ENCODE peak calls at places on chromosomes 12 and 14, in eight cellular contexts. One of them, this sample, is unnamed.

GRCh38 chr12:88113871-88114270 is 28.0 kb downstream of the CEP290 start:
- DNase-seq in neural crest cell: no peak
- DNase-seq in endothelial cell: no peak
- DNase-seq in brain microvascular endothelial cell: peak
- DNase-seq in HepG2: no peak
- DNase-seq in stomach: no peak
- DNase-seq in HFF-Myc: no peak
- DNase-seq in AG10803: peak
- DNase-seq in this sample: no peak

GRCh38 chr12:6961695-6962284 is 8.7 kb downstream of the PHB2 start:
- DNase-seq in neural crest cell: peak
- DNase-seq in endothelial cell: peak
- DNase-seq in brain microvascular endothelial cell: peak
- DNase-seq in HepG2: peak
- DNase-seq in stomach: peak
- DNase-seq in HFF-Myc: no peak
- DNase-seq in AG10803: peak
- DNase-seq in this sample: peak

GRCh38 chr14:61456720-61457119 is 135.3 kb downstream of the PRKCH start:
- DNase-seq in neural crest cell: peak
- DNase-seq in endothelial cell: peak
- DNase-seq in brain microvascular endothelial cell: peak
- DNase-seq in HepG2: peak
- DNase-seq in stomach: peak
- DNase-seq in HFF-Myc: peak
- DNase-seq in AG10803: peak
- DNase-seq in this sample: peak

GRCh38 chr12:56634837-56635538 is 4.9 kb upstream of the BAZ2A start:
- DNase-seq in neural crest cell: peak
- DNase-seq in endothelial cell: peak
- DNase-seq in brain microvascular endothelial cell: peak
- DNase-seq in HepG2: peak
- DNase-seq in stomach: peak
- DNase-seq in HFF-Myc: peak
- DNase-seq in AG10803: peak
- DNase-seq in this sample: no peak

GRCh38 chr14:67999290-67999689 is 179.7 kb downstream of the RAD51B start:
- DNase-seq in neural crest cell: no peak
- DNase-seq in endothelial cell: no peak
- DNase-seq in brain microvascular endothelial cell: no peak
- DNase-seq in HepG2: no peak
- DNase-seq in stomach: no peak
- DNase-seq in HFF-Myc: no peak
- DNase-seq in AG10803: peak
- DNase-seq in this sample: no peak

GRCh38 chr14:64682173-64682710 is 22.0 kb upstream of the PLEKHG3 start:
- DNase-seq in neural crest cell: no peak
- DNase-seq in endothelial cell: no peak
- DNase-seq in brain microvascular endothelial cell: peak
- DNase-seq in HepG2: no peak
- DNase-seq in stomach: peak
- DNase-seq in HFF-Myc: no peak
- DNase-seq in AG10803: peak
- DNase-seq in this sample: no peak

GRCh38 chr14:95535226-95536021 is 574 bp downstream of the GLRX5 start:
- DNase-seq in neural crest cell: no peak
- DNase-seq in endothelial cell: peak
- DNase-seq in brain microvascular endothelial cell: no peak
- DNase-seq in HepG2: no peak
- DNase-seq in stomach: no peak
- DNase-seq in HFF-Myc: no peak
- DNase-seq in AG10803: no peak
- DNase-seq in this sample: no peak

GRCh38 chr14:99155173-99155777 is 116.7 kb downstream of the BCL11B start:
- DNase-seq in neural crest cell: no peak
- DNase-seq in endothelial cell: no peak
- DNase-seq in brain microvascular endothelial cell: no peak
- DNase-seq in HepG2: no peak
- DNase-seq in stomach: no peak
- DNase-seq in HFF-Myc: no peak
- DNase-seq in AG10803: peak
- DNase-seq in this sample: no peak

GRCh38 chr14:105153331-105153731 is 15.2 kb downstream of the JAG2 start:
- DNase-seq in neural crest cell: no peak
- DNase-seq in endothelial cell: no peak
- DNase-seq in brain microvascular endothelial cell: no peak
- DNase-seq in HepG2: no peak
- DNase-seq in stomach: no peak
- DNase-seq in HFF-Myc: no peak
- DNase-seq in AG10803: no peak
- DNase-seq in this sample: no peak

GRCh38 chr12:91367234-91367849 is 184.7 kb upstream of the DCN start:
- DNase-seq in neural crest cell: no peak
- DNase-seq in endothelial cell: no peak
- DNase-seq in brain microvascular endothelial cell: peak
- DNase-seq in HepG2: peak
- DNase-seq in stomach: no peak
- DNase-seq in HFF-Myc: no peak
- DNase-seq in AG10803: peak
- DNase-seq in this sample: no peak

GRCh38 chr12:87165733-87166375 is 863.3 kb downstream of the C12orf50 start:
- DNase-seq in neural crest cell: no peak
- DNase-seq in endothelial cell: no peak
- DNase-seq in brain microvascular endothelial cell: no peak
- DNase-seq in HepG2: no peak
- DNase-seq in stomach: no peak
- DNase-seq in HFF-Myc: no peak
- DNase-seq in AG10803: no peak
- DNase-seq in this sample: no peak

GRCh38 chr12:57166971-57167371 is 19.6 kb upstream of the LRP1-AS start:
- DNase-seq in neural crest cell: no peak
- DNase-seq in endothelial cell: no peak
- DNase-seq in brain microvascular endothelial cell: peak
- DNase-seq in HepG2: no peak
- DNase-seq in stomach: no peak
- DNase-seq in HFF-Myc: no peak
- DNase-seq in AG10803: peak
- DNase-seq in this sample: no peak

GRCh38 chr12:89909753-89910152 is 201.1 kb upstream of the ATP2B1 start:
- DNase-seq in neural crest cell: no peak
- DNase-seq in endothelial cell: no peak
- DNase-seq in brain microvascular endothelial cell: no peak
- DNase-seq in HepG2: no peak
- DNase-seq in stomach: no peak
- DNase-seq in HFF-Myc: no peak
- DNase-seq in AG10803: no peak
- DNase-seq in this sample: no peak

GRCh38 chr12:3304436-3305135 is 186.4 kb upstream of the PRMT8 start:
- DNase-seq in neural crest cell: no peak
- DNase-seq in endothelial cell: peak
- DNase-seq in brain microvascular endothelial cell: peak
- DNase-seq in HepG2: peak
- DNase-seq in stomach: peak
- DNase-seq in HFF-Myc: peak
- DNase-seq in AG10803: peak
- DNase-seq in this sample: no peak

GRCh38 chr14:41604793-41605534 is 1.7 kb upstream of the LRFN5 start:
- DNase-seq in neural crest cell: peak
- DNase-seq in endothelial cell: peak
- DNase-seq in brain microvascular endothelial cell: no peak
- DNase-seq in HepG2: no peak
- DNase-seq in stomach: no peak
- DNase-seq in HFF-Myc: no peak
- DNase-seq in AG10803: peak
- DNase-seq in this sample: no peak

GRCh38 chr14:65585216-65585615 is 172.7 kb downstream of the FUT8 start:
- DNase-seq in neural crest cell: no peak
- DNase-seq in endothelial cell: no peak
- DNase-seq in brain microvascular endothelial cell: no peak
- DNase-seq in HepG2: no peak
- DNase-seq in stomach: no peak
- DNase-seq in HFF-Myc: no peak
- DNase-seq in AG10803: no peak
- DNase-seq in this sample: no peak

GRCh38 chr12:119683816-119684215 is 15.9 kb downstream of the PRKAB1 start:
- DNase-seq in neural crest cell: no peak
- DNase-seq in endothelial cell: no peak
- DNase-seq in brain microvascular endothelial cell: no peak
- DNase-seq in HepG2: peak
- DNase-seq in stomach: no peak
- DNase-seq in HFF-Myc: no peak
- DNase-seq in AG10803: no peak
- DNase-seq in this sample: no peak

GRCh38 chr14:104864267-104865068 is 600 bp upstream of the CEP170B start:
- DNase-seq in neural crest cell: no peak
- DNase-seq in endothelial cell: peak
- DNase-seq in brain microvascular endothelial cell: no peak
- DNase-seq in HepG2: peak
- DNase-seq in stomach: peak
- DNase-seq in HFF-Myc: no peak
- DNase-seq in AG10803: no peak
- DNase-seq in this sample: no peak

GRCh38 chr12:15774819-15775218 is 14.4 kb downstream of the EPS8 start:
- DNase-seq in neural crest cell: no peak
- DNase-seq in endothelial cell: no peak
- DNase-seq in brain microvascular endothelial cell: no peak
- DNase-seq in HepG2: no peak
- DNase-seq in stomach: no peak
- DNase-seq in HFF-Myc: peak
- DNase-seq in AG10803: peak
- DNase-seq in this sample: no peak

GRCh38 chr12:15770021-15770420 is 19.2 kb downstream of the EPS8 start:
- DNase-seq in neural crest cell: no peak
- DNase-seq in endothelial cell: no peak
- DNase-seq in brain microvascular endothelial cell: no peak
- DNase-seq in HepG2: no peak
- DNase-seq in stomach: no peak
- DNase-seq in HFF-Myc: no peak
- DNase-seq in AG10803: no peak
- DNase-seq in this sample: no peak

GRCh38 chr12:15776532-15776931 is 12.7 kb downstream of the EPS8 start:
- DNase-seq in neural crest cell: no peak
- DNase-seq in endothelial cell: no peak
- DNase-seq in brain microvascular endothelial cell: no peak
- DNase-seq in HepG2: no peak
- DNase-seq in stomach: no peak
- DNase-seq in HFF-Myc: no peak
- DNase-seq in AG10803: no peak
- DNase-seq in this sample: no peak

GRCh38 chr12:15770581-15770980 is 18.6 kb downstream of the EPS8 start:
- DNase-seq in neural crest cell: no peak
- DNase-seq in endothelial cell: no peak
- DNase-seq in brain microvascular endothelial cell: no peak
- DNase-seq in HepG2: no peak
- DNase-seq in stomach: no peak
- DNase-seq in HFF-Myc: no peak
- DNase-seq in AG10803: peak
- DNase-seq in this sample: no peak

DNA sequence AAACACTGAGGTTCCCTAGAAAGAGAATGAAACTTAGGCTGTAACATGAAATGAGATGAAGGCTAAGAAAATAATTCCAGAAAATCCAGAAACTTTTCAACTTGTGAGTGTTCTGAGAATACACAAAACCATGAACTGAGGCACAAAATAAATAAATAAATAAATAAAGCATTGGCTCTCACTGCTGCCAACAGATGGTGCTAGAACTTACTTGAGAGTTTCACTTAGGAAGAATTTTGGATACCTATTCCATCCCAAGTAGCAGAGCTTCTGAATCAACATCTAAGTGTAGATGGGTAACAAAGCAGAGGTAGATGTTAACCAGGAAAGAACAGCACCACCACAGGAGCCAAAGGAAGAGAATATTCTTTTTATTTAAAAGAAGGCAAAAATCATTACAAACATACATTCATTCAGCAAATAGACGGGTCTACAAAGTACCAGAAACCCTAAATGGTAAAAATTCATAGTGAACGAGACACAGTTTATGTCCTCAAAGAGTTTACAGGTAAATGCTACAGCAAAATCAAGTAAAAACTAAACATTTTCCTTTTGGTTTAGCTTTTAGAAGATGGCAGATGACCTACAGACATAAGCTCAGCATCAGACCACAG is 16.7 kb downstream of the EPS8 start:
- DNase-seq in neural crest cell: no peak
- DNase-seq in endothelial cell: no peak
- DNase-seq in brain microvascular endothelial cell: no peak
- DNase-seq in HepG2: peak
- DNase-seq in stomach: no peak
- DNase-seq in HFF-Myc: no peak
- DNase-seq in AG10803: peak
- DNase-seq in this sample: no peak
- TF ChIP-seq CTCF in neural crest cell: peak
- TF ChIP-seq CTCF in endothelial cell: peak
- TF ChIP-seq CTCF in brain microvascular endothelial cell: peak
- TF ChIP-seq CTCF in HepG2: peak
- TF ChIP-seq CTCF in stomach: peak
- TF ChIP-seq CTCF in HFF-Myc: peak
- TF ChIP-seq CTCF in AG10803: peak
- TF ChIP-seq CTCF in this sample: peak

GRCh38 chr12:131857908-131858850 is 30.0 kb downstream of the MMP17 start:
- DNase-seq in neural crest cell: no peak
- DNase-seq in endothelial cell: no peak
- DNase-seq in brain microvascular endothelial cell: no peak
- DNase-seq in HepG2: no peak
- DNase-seq in stomach: no peak
- DNase-seq in HFF-Myc: no peak
- DNase-seq in AG10803: no peak
- DNase-seq in this sample: no peak
- TF ChIP-seq CTCF in neural crest cell: no peak
- TF ChIP-seq CTCF in endothelial cell: no peak
- TF ChIP-seq CTCF in brain microvascular endothelial cell: no peak
- TF ChIP-seq CTCF in HepG2: no peak
- TF ChIP-seq CTCF in stomach: no peak
- TF ChIP-seq CTCF in HFF-Myc: no peak
- TF ChIP-seq CTCF in AG10803: no peak
- TF ChIP-seq CTCF in this sample: no peak

GRCh38 chr14:45526715-45527549 is 273.9 kb upstream of the MIS18BP1 start:
- DNase-seq in neural crest cell: peak
- DNase-seq in endothelial cell: peak
- DNase-seq in brain microvascular endothelial cell: peak
- DNase-seq in HepG2: peak
- DNase-seq in stomach: peak
- DNase-seq in HFF-Myc: peak
- DNase-seq in AG10803: no peak
- DNase-seq in this sample: peak
- TF ChIP-seq CTCF in neural crest cell: peak
- TF ChIP-seq CTCF in endothelial cell: peak
- TF ChIP-seq CTCF in brain microvascular endothelial cell: peak
- TF ChIP-seq CTCF in HepG2: peak
- TF ChIP-seq CTCF in stomach: peak
- TF ChIP-seq CTCF in HFF-Myc: peak
- TF ChIP-seq CTCF in AG10803: no peak
- TF ChIP-seq CTCF in this sample: peak

DNA sequence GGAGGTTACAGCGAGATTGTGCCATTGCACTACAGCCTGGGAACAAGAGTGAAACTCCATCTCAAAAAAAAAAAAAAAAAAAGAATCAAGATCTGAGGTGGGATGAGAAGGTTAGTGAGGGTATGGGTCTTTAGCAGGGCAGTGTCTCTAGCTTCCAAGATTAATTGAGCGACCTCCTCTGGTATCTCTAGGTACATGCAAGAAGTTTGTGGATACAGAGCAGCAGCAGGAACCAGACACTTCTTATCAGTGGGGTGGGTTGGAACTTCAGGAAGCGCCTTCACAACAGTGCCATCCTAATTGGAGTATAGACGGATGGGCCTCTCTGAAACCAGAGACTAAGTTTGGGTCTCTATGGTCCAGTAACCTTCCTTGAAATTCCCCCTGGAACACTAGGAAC is 51.9 kb upstream of the CISTR start:
- DNase-seq in neural crest cell: no peak
- DNase-seq in endothelial cell: no peak
- DNase-seq in brain microvascular endothelial cell: no peak
- DNase-seq in HepG2: no peak
- DNase-seq in stomach: no peak
- DNase-seq in HFF-Myc: no peak
- DNase-seq in AG10803: no peak
- DNase-seq in this sample: no peak
- TF ChIP-seq CTCF in neural crest cell: no peak
- TF ChIP-seq CTCF in endothelial cell: no peak
- TF ChIP-seq CTCF in brain microvascular endothelial cell: no peak
- TF ChIP-seq CTCF in HepG2: no peak
- TF ChIP-seq CTCF in stomach: no peak
- TF ChIP-seq CTCF in HFF-Myc: no peak
- TF ChIP-seq CTCF in AG10803: no peak
- TF ChIP-seq CTCF in this sample: no peak